ENCODE peak calls at places on chromosomes 12 and 14, in nine cellular contexts. F is activated T-helper 1 cell treated with Interleukin-2 at 50 U/mL for 16 hours; D is H54; X is aorta; T is SK-N-DZ; O is stimulated activated CD4-positive, alpha-beta T cell treated with anti-CD3 and anti-CD28 coated beads, Interleukin-12 subunit alpha, Interleukin-12 subunit beta, amount 100 ng/mL, for 48 hours; H is Caki2; E is stimulated activated CD8-positive, alpha-beta memory T cell treated with anti-CD3 and anti-CD28 coated beads, Interleukin-4, amount 100 ng/mL, for 48 hours; S is choroid plexus epithelial cell. I is an unnamed sample.
A peak's percentile ranks its signal among the peaks of the same experiment; 100 is the strongest.

GRCh38 chr12:15688202-15688736 is 100.9 kb downstream of the EPS8 start:
- DNase-seq in D (peak; percentile 16), O (no peak), X (peak; percentile 84), S (peak; percentile 87), T (no peak), F (no peak), E (no peak), H (peak; percentile 91), I (no peak)

GRCh38 chr14:106215229-106215628 is 688.8 kb downstream of the TMEM121 start:
- DNase-seq in E (no peak), S (no peak), O (no peak), H (no peak), X (no peak), T (no peak), D (no peak), F (no peak), I (no peak)

GRCh38 chr12:122855071-122855829 is 20.0 kb downstream of the HIP1R start:
- DNase-seq in O (no peak), T (no peak), H (no peak), F (no peak), D (no peak), E (no peak), S (no peak), X (no peak), I (no peak)

GRCh38 chr14:89540830-89541470 is 123.9 kb upstream of the FOXN3 start:
- DNase-seq in F (no peak), H (no peak), D (no peak), O (no peak), X (no peak), E (no peak), T (no peak), S (peak; percentile 81), I (no peak)

GRCh38 chr14:33335366-33335765 is 396.7 kb downstream of the NPAS3 start:
- DNase-seq in T (no peak), E (no peak), H (no peak), F (no peak), X (no peak), D (no peak), S (peak; percentile 22), O (no peak), I (no peak)

GRCh38 chr12:78885466-78885865 is 20.9 kb downstream of the SYT1 start:
- DNase-seq in F (no peak), X (no peak), H (no peak), S (no peak), T (peak; percentile 48), O (no peak), D (no peak), E (no peak), I (no peak)

GRCh38 chr12:75101805-75102204 is 107.8 kb downstream of the KCNC2 start:
- DNase-seq in O (no peak), F (no peak), E (no peak), T (no peak), S (no peak), X (no peak), H (no peak), D (no peak), I (no peak)

GRCh38 chr14:96257056-96257455 is 1.0 kb downstream of the BDKRB1 start:
- DNase-seq in T (no peak), F (no peak), O (no peak), S (no peak), E (no peak), D (no peak), H (no peak), X (no peak), I (no peak)

GRCh38 chr14:99884834-99885648 is 91.8 kb downstream of the EML1 start:
- DNase-seq in O (no peak), D (no peak), F (no peak), X (no peak), S (peak; percentile 86), H (peak; percentile 38), E (no peak), T (peak; percentile 53), I (no peak)

GRCh38 chr12:102419094-102419764 is 61.1 kb downstream of the IGF1 start:
- DNase-seq in T (no peak), D (no peak), X (peak; percentile 25), S (no peak), O (no peak), H (no peak), F (no peak), E (no peak), I (no peak)

GRCh38 chr12:4505381-4505986 is 33.2 kb upstream of the RAD51AP1 start:
- DNase-seq in D (no peak), T (no peak), H (no peak), F (no peak), E (no peak), X (no peak), O (no peak), S (peak; percentile 53), I (no peak)

GRCh38 chr12:44875954-44876553 is at the start of gene NELL2:
- DNase-seq in D (no peak), E (peak; percentile 80), O (peak; percentile 34), S (peak; percentile 5), F (peak; percentile 41), H (peak; percentile 16), X (peak; percentile 41), T (peak; percentile 90), I (no peak)

GRCh38 chr12:43338848-43339526 is 213.0 kb downstream of the ADAMTS20 start:
- DNase-seq in T (peak; percentile 65), H (peak; percentile 74), D (peak; percentile 10), O (no peak), E (no peak), X (no peak), F (no peak), S (peak; percentile 92), I (no peak)

GRCh38 chr12:67436230-67436629 is 167.1 kb downstream of the CAND1 start:
- DNase-seq in O (no peak), X (no peak), S (no peak), H (no peak), F (no peak), T (no peak), E (no peak), D (no peak), I (no peak)

GRCh38 chr12:130013771-130014484 is 110.1 kb upstream of the TMEM132D start:
- DNase-seq in H (peak; percentile 58), O (peak; percentile 25), S (peak; percentile 61), T (peak; percentile 70), D (peak; percentile 31), X (no peak), F (no peak), E (peak; percentile 73), I (peak; percentile 53)

GRCh38 chr12:12714276-12715001 is 2.7 kb upstream of the CDKN1B start:
- DNase-seq in D (no peak), S (peak; percentile 61), E (peak; percentile 58), H (peak; percentile 72), O (no peak), F (peak; percentile 49), X (peak; percentile 63), T (no peak), I (no peak)

GRCh38 chr12:53098982-53099651 is 1.6 kb downstream of the IGFBP6 start:
- DNase-seq in T (peak; percentile 63), D (peak; percentile 96), E (peak; percentile 98), O (peak; percentile 84), H (peak; percentile 96), S (peak; percentile 96), X (peak; percentile 94), F (peak; percentile 80), I (peak; percentile 96)

GRCh38 chr12:34301251-34302130 is 279.2 kb downstream of the ALG10 start:
- DNase-seq in O (no peak), F (no peak), E (no peak), T (no peak), D (no peak), S (no peak), X (peak; percentile 14), H (no peak), I (no peak)

GRCh38 chr12:64452559-64453329 is 824 bp downstream of the TBK1 start:
- DNase-seq in D (peak; percentile 30), F (no peak), S (peak; percentile 89), H (peak; percentile 69), X (no peak), T (peak; percentile 5), O (no peak), E (no peak), I (no peak)

GRCh38 chr14:35215110-35215872 is 76.9 kb upstream of the PSMA6 start:
- DNase-seq in S (peak; percentile 89), F (no peak), X (no peak), E (no peak), T (peak; percentile 29), D (no peak), O (no peak), H (peak; percentile 56), I (no peak)

GRCh38 chr12:20443792-20444191 is 75.5 kb downstream of the PDE3A start:
- DNase-seq in O (no peak), F (no peak), E (no peak), D (no peak), H (no peak), S (no peak), T (no peak), X (no peak), I (no peak)

GRCh38 chr14:72850360-72850759 is 43.5 kb downstream of the DPF3 start:
- DNase-seq in D (no peak), F (no peak), S (no peak), O (no peak), E (no peak), X (no peak), H (peak; percentile 65), T (no peak), I (no peak)

I was measured in coronary artery.